ENCODE peak calls at places on chromosomes 5 and 9, in eight cellular contexts. I is CD8-positive, alpha-beta T cell; M is uterus; R is PC-9; E is heart left ventricle; Z is lower lobe of right lung; Q is dorsolateral prefrontal cortex; V is A673. A is an unnamed sample.

GRCh38 chr5:64166201-64166959 is 737 bp downstream of the RNF180 start:
- DNase-seq in I (no peak), M (peak), R (no peak), E (peak), Z (no peak), Q (no peak), V (no peak), A (peak)

GRCh38 chr5:150235548-150235895 is 45.7 kb downstream of the SLC6A7 start:
- DNase-seq in I (no peak), M (no peak), R (no peak), E (no peak), Z (no peak), Q (no peak), V (no peak), A (no peak)

GRCh38 chr9:91571036-91571435 is 147.4 kb upstream of the NFIL3 start:
- DNase-seq in I (no peak), M (no peak), R (no peak), E (no peak), Z (no peak), Q (no peak), V (no peak), A (no peak)

GRCh38 chr9:7234144-7234543 is 476.4 kb downstream of the KDM4C start:
- DNase-seq in I (no peak), M (no peak), R (peak), E (no peak), Z (no peak), Q (no peak), V (peak), A (no peak)

GRCh38 chr9:136232964-136233363 is 12.6 kb downstream of the QSOX2 start:
- DNase-seq in I (no peak), M (no peak), R (no peak), E (no peak), Z (no peak), Q (no peak), V (no peak), A (no peak)

GRCh38 chr9:111807197-111807596 is 12.5 kb upstream of the SHOC1 start:
- DNase-seq in I (no peak), M (no peak), R (no peak), E (no peak), Z (no peak), Q (no peak), V (no peak), A (no peak)

GRCh38 chr9:133854785-133855184 is 116.6 kb upstream of the SARDH start:
- DNase-seq in I (no peak), M (no peak), R (no peak), E (no peak), Z (no peak), Q (no peak), V (no peak), A (no peak)

GRCh38 chr5:132472431-132472830 is 18.1 kb downstream of the IRF1 start:
- DNase-seq in I (no peak), M (no peak), R (no peak), E (no peak), Z (no peak), Q (peak), V (no peak), A (no peak)

GRCh38 chr9:112719292-112719691 is 1.4 kb upstream of the INIP start:
- DNase-seq in I (no peak), M (no peak), R (no peak), E (no peak), Z (no peak), Q (no peak), V (peak), A (no peak)

GRCh38 chr5:67190856-67191255 is 5.7 kb downstream of the CD180 start:
- DNase-seq in I (no peak), M (no peak), R (no peak), E (no peak), Z (no peak), Q (no peak), V (no peak), A (no peak)

GRCh38 chr5:155953335-155953734 is 373.6 kb upstream of the SGCD start:
- DNase-seq in I (no peak), M (no peak), R (no peak), E (no peak), Z (no peak), Q (no peak), V (no peak), A (no peak)

GRCh38 chr5:171858303-171858702 is 72.7 kb downstream of the SMIM23 start:
- DNase-seq in I (no peak), M (no peak), R (no peak), E (no peak), Z (no peak), Q (no peak), V (peak), A (no peak)

GRCh38 chr9:36997414-36997813 is 36.7 kb downstream of the PAX5 start:
- DNase-seq in I (no peak), M (no peak), R (peak), E (no peak), Z (no peak), Q (no peak), V (peak), A (no peak)

GRCh38 chr9:111603041-111603440 is 3.6 kb upstream of the PTGR1 start:
- DNase-seq in I (no peak), M (no peak), R (no peak), E (no peak), Z (no peak), Q (no peak), V (no peak), A (no peak)

GRCh38 chr5:127359502-127359901 is 68.9 kb downstream of the MEGF10 start:
- DNase-seq in I (no peak), M (no peak), R (no peak), E (no peak), Z (no peak), Q (no peak), V (no peak), A (no peak)

GRCh38 chr9:19113964-19114679 is 11.4 kb upstream of the HAUS6 start:
- DNase-seq in I (no peak), M (no peak), R (no peak), E (no peak), Z (no peak), Q (no peak), V (no peak), A (no peak)

GRCh38 chr9:113857875-113858274 is 18.2 kb upstream of the ZNF618 start:
- DNase-seq in I (no peak), M (no peak), R (no peak), E (no peak), Z (peak), Q (no peak), V (no peak), A (no peak)

GRCh38 chr5:59766394-59766793 is 127.1 kb downstream of the PDE4D start:
- DNase-seq in I (no peak), M (peak), R (no peak), E (no peak), Z (peak), Q (no peak), V (no peak), A (no peak)

GRCh38 chr9:76023715-76024195 is 133.3 kb downstream of the PCSK5 start:
- DNase-seq in I (peak), M (no peak), R (no peak), E (no peak), Z (no peak), Q (no peak), V (no peak), A (no peak)

GRCh38 chr5:9239626-9240025 is 306.2 kb downstream of the SEMA5A start:
- DNase-seq in I (no peak), M (no peak), R (no peak), E (no peak), Z (no peak), Q (no peak), V (no peak), A (no peak)

GRCh38 chr5:43045236-43045635 is 5.1 kb upstream of the ANXA2R start:
- DNase-seq in I (no peak), M (no peak), R (no peak), E (no peak), Z (no peak), Q (no peak), V (no peak), A (no peak)

GRCh38 chr5:125446986-125447385 is 700.5 kb upstream of the ZNF608 start:
- DNase-seq in I (no peak), M (no peak), R (no peak), E (no peak), Z (no peak), Q (no peak), V (no peak), A (no peak)

GRCh38 chr5:168409601-168410458 is 76.4 kb upstream of the RARS1 start:
- DNase-seq in I (no peak), M (no peak), R (peak), E (no peak), Z (no peak), Q (no peak), V (peak), A (no peak)

GRCh38 chr9:19948021-19948420 is 159.2 kb upstream of the SLC24A2 start:
- DNase-seq in I (no peak), M (no peak), R (no peak), E (no peak), Z (no peak), Q (no peak), V (peak), A (no peak)

GRCh38 chr5:172114875-172115422 is 73.1 kb downstream of the STK10 start:
- DNase-seq in I (peak), M (no peak), R (no peak), E (peak), Z (peak), Q (no peak), V (no peak), A (no peak)

GRCh38 chr5:172380992-172381643 is 73.2 kb downstream of the SH3PXD2B start:
- DNase-seq in I (no peak), M (peak), R (no peak), E (peak), Z (peak), Q (peak), V (no peak), A (peak)

GRCh38 chr9:20872340-20872977 is 159.0 kb downstream of the HACD4 start:
- DNase-seq in I (no peak), M (no peak), R (no peak), E (no peak), Z (no peak), Q (no peak), V (peak), A (no peak)

GRCh38 chr9:105994970-105995369 is 300.6 kb downstream of the TMEM38B start:
- DNase-seq in I (no peak), M (no peak), R (no peak), E (no peak), Z (no peak), Q (peak), V (no peak), A (no peak)

GRCh38 chr9:2925016-2925415 is 81.1 kb upstream of the PUM3 start:
- DNase-seq in I (no peak), M (no peak), R (no peak), E (no peak), Z (no peak), Q (no peak), V (no peak), A (no peak)

GRCh38 chr5:36462295-36463021 is 143.9 kb upstream of the SLC1A3 start:
- DNase-seq in I (no peak), M (no peak), R (no peak), E (no peak), Z (no peak), Q (no peak), V (no peak), A (no peak)

GRCh38 chr5:17132444-17133083 is 84.9 kb upstream of the BASP1 start:
- DNase-seq in I (no peak), M (no peak), R (no peak), E (no peak), Z (no peak), Q (no peak), V (peak), A (no peak)
- H3K27ac ChIP-seq in I (no peak), M (no peak), R (no peak), E (no peak), Z (no peak), Q (no peak), V (peak), A (no peak)

GRCh38 chr9:35774907-35775635 is 16.3 kb upstream of the NPR2 start:
- DNase-seq in I (no peak), M (no peak), R (no peak), E (peak), Z (no peak), Q (no peak), V (no peak), A (no peak)

GRCh38 chr9:35767458-35767857 is 13.4 kb upstream of the MSMP start:
- DNase-seq in I (no peak), M (no peak), R (no peak), E (no peak), Z (no peak), Q (no peak), V (no peak), A (no peak)

GRCh38 chr9:35771943-35772342 is 17.9 kb upstream of the MSMP start:
- DNase-seq in I (no peak), M (no peak), R (no peak), E (no peak), Z (no peak), Q (no peak), V (no peak), A (no peak)

GRCh38 chr9:35771079-35771441 is 17.0 kb upstream of the MSMP start:
- DNase-seq in I (no peak), M (no peak), R (no peak), E (peak), Z (no peak), Q (no peak), V (no peak), A (no peak)

DNA sequence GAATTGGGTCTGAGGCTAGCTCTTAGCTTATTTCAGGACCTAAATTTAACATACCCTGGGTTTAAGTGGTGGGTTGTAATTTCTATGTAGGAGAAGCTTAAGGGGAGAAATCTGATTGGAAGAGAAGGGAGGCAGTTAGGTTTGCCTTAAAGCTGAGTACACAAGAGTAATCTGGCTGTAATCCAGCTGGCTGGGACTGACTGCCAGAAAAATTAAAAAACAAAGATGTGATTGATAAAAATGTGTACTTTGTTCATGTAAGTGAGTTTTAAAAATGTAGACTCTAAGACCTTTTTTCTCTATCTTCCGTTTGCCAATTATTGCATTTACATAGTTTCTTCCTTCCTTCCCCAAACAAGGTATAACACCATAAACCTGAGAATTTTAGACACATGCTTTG is 17.4 kb upstream of the MSMP start:
- DNase-seq in I (no peak), M (no peak), R (no peak), E (no peak), Z (no peak), Q (no peak), V (peak), A (no peak)
- H3K27ac ChIP-seq in I (no peak), M (peak), R (peak), E (peak), Z (peak), Q (no peak), V (no peak), A (no peak)

DNA sequence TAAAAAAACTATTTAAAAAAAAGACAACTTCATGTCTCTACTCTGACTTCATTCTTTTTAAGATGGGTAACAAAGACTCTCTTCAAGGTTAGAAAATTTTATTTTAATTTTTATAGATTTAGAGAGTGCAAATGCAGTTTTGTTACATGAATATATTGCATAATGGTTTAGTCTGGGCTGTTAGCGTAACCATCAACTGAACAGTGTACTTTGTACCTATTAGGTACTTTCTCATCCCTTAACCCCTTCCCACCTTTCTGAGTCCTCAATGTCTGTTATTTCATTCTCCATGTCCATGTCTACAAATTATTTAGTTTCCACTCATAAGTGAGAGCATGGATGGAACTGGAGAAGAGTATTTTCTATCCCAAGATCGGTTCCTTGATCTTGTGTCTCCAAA is 16.8 kb downstream of the TLR4 start:
- DNase-seq in I (no peak), M (no peak), R (no peak), E (no peak), Z (no peak), Q (no peak), V (no peak), A (no peak)
- H3K27ac ChIP-seq in I (no peak), M (peak), R (no peak), E (peak), Z (no peak), Q (no peak), V (no peak), A (no peak)

DNA sequence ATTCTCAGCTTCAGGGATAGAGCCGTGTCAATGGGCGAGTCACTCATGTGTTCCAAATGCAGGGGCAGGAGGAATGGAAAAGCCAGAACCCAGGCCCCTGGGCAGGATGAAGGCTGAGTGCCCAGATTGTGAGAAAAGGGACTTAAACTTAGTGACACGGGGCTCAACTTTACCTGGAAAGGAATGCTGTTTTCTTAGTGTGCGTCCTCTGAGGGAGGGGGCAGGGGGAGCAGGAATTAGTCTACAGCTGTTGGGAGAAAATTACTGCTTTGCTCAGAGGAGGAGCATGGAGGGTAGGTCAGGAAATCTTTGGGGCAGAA is 14.6 kb downstream of the HK3 start:
- DNase-seq in I (no peak), M (no peak), R (no peak), E (no peak), Z (peak), Q (no peak), V (no peak), A (no peak)
- H3K27ac ChIP-seq in I (no peak), M (no peak), R (no peak), E (no peak), Z (no peak), Q (no peak), V (no peak), A (no peak)

GRCh38 chr9:95104966-95105365 is 212.5 kb downstream of the FANCC start:
- DNase-seq in I (no peak), M (no peak), R (no peak), E (no peak), Z (peak), Q (peak), V (no peak), A (no peak)

GRCh38 chr9:95102001-95102433 is 215.5 kb downstream of the FANCC start:
- DNase-seq in I (no peak), M (no peak), R (no peak), E (no peak), Z (peak), Q (peak), V (no peak), A (peak)

GRCh38 chr9:95104088-95104960 is 213.2 kb downstream of the FANCC start:
- DNase-seq in I (no peak), M (no peak), R (no peak), E (no peak), Z (no peak), Q (peak), V (no peak), A (no peak)

GRCh38 chr9:95102572-95102971 is 214.9 kb downstream of the FANCC start:
- DNase-seq in I (no peak), M (no peak), R (no peak), E (no peak), Z (peak), Q (no peak), V (no peak), A (no peak)

DNA sequence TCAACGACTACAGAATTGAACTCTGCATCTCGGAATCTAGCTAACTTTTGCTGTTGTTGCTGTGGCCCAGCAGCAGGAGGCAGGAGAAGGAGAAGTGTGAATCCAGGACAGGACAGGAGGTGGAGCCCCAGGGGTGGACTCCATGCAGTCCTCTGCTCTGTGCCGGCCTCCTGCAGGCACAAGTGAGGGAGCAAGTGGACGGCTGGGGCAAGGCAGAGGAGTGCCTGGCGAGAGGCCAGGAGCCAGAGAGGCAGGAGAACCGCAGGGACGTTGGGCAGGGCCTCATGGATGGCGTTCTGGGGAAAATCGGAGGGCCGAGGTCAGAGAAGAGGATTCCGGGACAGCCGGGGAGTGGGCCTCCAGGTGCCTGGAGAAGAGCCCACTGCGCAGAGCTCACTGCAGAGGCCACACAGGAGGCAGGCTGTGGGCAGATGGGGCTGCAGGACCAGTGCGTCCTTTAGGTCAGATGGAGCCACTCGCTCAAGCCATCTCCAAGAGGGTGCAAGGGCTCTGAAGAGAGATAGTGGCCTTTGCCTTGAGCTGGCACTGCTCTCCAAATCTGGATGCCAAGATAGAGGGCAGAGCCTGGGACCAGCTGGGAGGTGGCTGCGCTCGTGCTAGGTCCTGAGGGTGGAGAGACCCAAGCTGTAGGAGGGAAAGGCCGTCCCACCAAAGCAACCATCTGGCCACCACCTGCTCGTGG is 214.0 kb downstream of the FANCC start:
- DNase-seq in I (no peak), M (no peak), R (no peak), E (no peak), Z (peak), Q (peak), V (no peak), A (no peak)
- H3K27ac ChIP-seq in I (no peak), M (peak), R (no peak), E (peak), Z (no peak), Q (peak), V (no peak), A (peak)

GRCh38 chr5:141637693-141638419 is 1.1 kb downstream of the RELL2 start:
- DNase-seq in I (peak), M (peak), R (peak), E (peak), Z (peak), Q (peak), V (peak), A (peak)
- H3K27ac ChIP-seq in I (peak), M (no peak), R (no peak), E (no peak), Z (peak), Q (peak), V (no peak), A (no peak)

DNA sequence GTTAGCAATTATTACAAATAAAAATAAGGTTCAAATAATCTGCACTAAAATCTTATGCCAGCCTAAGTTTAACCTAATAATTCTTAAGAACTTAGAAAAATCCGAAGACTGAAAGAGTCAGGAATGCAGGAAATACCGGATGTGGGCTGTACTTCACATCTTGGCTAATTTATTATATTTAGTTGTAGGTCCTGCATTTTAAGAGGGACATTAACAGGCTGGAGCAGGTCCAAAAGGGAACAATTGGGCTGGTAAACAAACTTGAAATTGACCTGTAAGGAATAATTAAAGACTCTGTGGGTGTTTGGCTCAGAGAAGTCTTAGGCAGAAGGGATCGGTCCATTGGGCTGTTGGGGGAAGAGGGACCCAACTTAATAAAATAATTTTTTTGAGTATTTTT is 18.4 kb downstream of the GLRA1 start:
- DNase-seq in I (no peak), M (no peak), R (no peak), E (no peak), Z (no peak), Q (no peak), V (peak), A (no peak)
- H3K27ac ChIP-seq in I (no peak), M (no peak), R (no peak), E (no peak), Z (no peak), Q (no peak), V (peak), A (no peak)

GRCh38 chr9:98144631-98145030 is 25.6 kb upstream of the TRIM14 start:
- DNase-seq in I (no peak), M (no peak), R (no peak), E (no peak), Z (no peak), Q (no peak), V (no peak), A (no peak)
- H3K27ac ChIP-seq in I (no peak), M (no peak), R (peak), E (no peak), Z (peak), Q (no peak), V (no peak), A (no peak)

GRCh38 chr5:1156033-1156753 is 44.3 kb upstream of the SLC12A7 start:
- DNase-seq in I (no peak), M (no peak), R (no peak), E (no peak), Z (no peak), Q (no peak), V (no peak), A (no peak)
- H3K27ac ChIP-seq in I (no peak), M (no peak), R (no peak), E (no peak), Z (no peak), Q (no peak), V (no peak), A (no peak)